ENCODE peak calls at places on chromosomes 6 and 20, in four cellular contexts. One of them, this sample, is unnamed.

GRCh38 chr6:10441004-10441654 is 26.3 kb upstream of the TFAP2A start:
- DNase-seq in HL-60: no peak
- DNase-seq in GM12878: no peak
- DNase-seq in K562: no peak
- DNase-seq in this sample: no peak

GRCh38 chr20:25355191-25355590 is 35.4 kb downstream of the ABHD12 start:
- DNase-seq in HL-60: no peak
- DNase-seq in GM12878: no peak
- DNase-seq in K562: no peak
- DNase-seq in this sample: no peak

GRCh38 chr6:109875973-109876372 is 102.1 kb upstream of the GPR6 start:
- DNase-seq in HL-60: no peak
- DNase-seq in GM12878: no peak
- DNase-seq in K562: no peak
- DNase-seq in this sample: no peak

GRCh38 chr6:141248056-141248799 is 884.5 kb upstream of the GJE1 start:
- DNase-seq in HL-60: no peak
- DNase-seq in GM12878: no peak
- DNase-seq in K562: no peak
- DNase-seq in this sample: no peak

GRCh38 chr20:61615806-61616205 is 363.7 kb downstream of the CDH4 start:
- DNase-seq in HL-60: no peak
- DNase-seq in GM12878: no peak
- DNase-seq in K562: no peak
- DNase-seq in this sample: no peak

GRCh38 chr20:36881331-36881730 is 5.4 kb downstream of the TLDC2 start:
- DNase-seq in HL-60: no peak
- DNase-seq in GM12878: no peak
- DNase-seq in K562: no peak
- DNase-seq in this sample: no peak

GRCh38 chr6:125953502-125953875 is 3.1 kb upstream of the HINT3 start:
- DNase-seq in HL-60: no peak
- DNase-seq in GM12878: no peak
- DNase-seq in K562: no peak
- DNase-seq in this sample: no peak

GRCh38 chr20:36262440-36262839 is 26.2 kb downstream of the AAR2 start:
- DNase-seq in HL-60: no peak
- DNase-seq in GM12878: no peak
- DNase-seq in K562: no peak
- DNase-seq in this sample: no peak

GRCh38 chr20:58433759-58434158 is 44.7 kb downstream of the VAPB start:
- DNase-seq in HL-60: no peak
- DNase-seq in GM12878: no peak
- DNase-seq in K562: peak; percentile 47
- DNase-seq in this sample: no peak

GRCh38 chr20:57851786-57852185 is 142.0 kb upstream of the PMEPA1 start:
- DNase-seq in HL-60: no peak
- DNase-seq in GM12878: no peak
- DNase-seq in K562: no peak
- DNase-seq in this sample: no peak

GRCh38 chr6:109515781-109516409 is 32.9 kb upstream of the ZBTB24 start:
- DNase-seq in HL-60: no peak
- DNase-seq in GM12878: no peak
- DNase-seq in K562: no peak
- DNase-seq in this sample: no peak

GRCh38 chr20:90651-91050 is 3.2 kb downstream of the DEFB125 start:
- DNase-seq in HL-60: no peak
- DNase-seq in GM12878: no peak
- DNase-seq in K562: no peak
- DNase-seq in this sample: no peak

GRCh38 chr6:170111816-170112582 is 178.9 kb downstream of the DLL1 start:
- DNase-seq in HL-60: no peak
- DNase-seq in GM12878: no peak
- DNase-seq in K562: no peak
- DNase-seq in this sample: no peak

GRCh38 chr20:14632906-14633305 is 295.5 kb upstream of the FLRT3 start:
- DNase-seq in HL-60: peak; percentile 80
- DNase-seq in GM12878: no peak
- DNase-seq in K562: no peak
- DNase-seq in this sample: no peak

GRCh38 chr20:31967830-31968249 is at the start of gene XKR7:
- DNase-seq in HL-60: peak; percentile 58
- DNase-seq in GM12878: no peak
- DNase-seq in K562: peak; percentile 37
- DNase-seq in this sample: peak; percentile 39

GRCh38 chr20:4896971-4897497 is 104.3 kb downstream of the SLC23A2 start:
- DNase-seq in HL-60: peak; percentile 54
- DNase-seq in GM12878: no peak
- DNase-seq in K562: peak; percentile 4
- DNase-seq in this sample: no peak

GRCh38 chr20:40754372-40754943 is 65.4 kb upstream of the MAFB start:
- DNase-seq in HL-60: no peak
- DNase-seq in GM12878: no peak
- DNase-seq in K562: no peak
- DNase-seq in this sample: no peak

GRCh38 chr20:8361008-8361652 is 229.1 kb downstream of the PLCB1 start:
- DNase-seq in HL-60: no peak
- DNase-seq in GM12878: peak; percentile 17
- DNase-seq in K562: no peak
- DNase-seq in this sample: no peak

GRCh38 chr20:31449511-31450128 is 9.2 kb downstream of the DEFB123 start:
- DNase-seq in HL-60: no peak
- DNase-seq in GM12878: no peak
- DNase-seq in K562: no peak
- DNase-seq in this sample: no peak

GRCh38 chr20:62427172-62428007 is at the start of gene RBBP8NL:
- DNase-seq in HL-60: no peak
- DNase-seq in GM12878: no peak
- DNase-seq in K562: no peak
- DNase-seq in this sample: no peak

GRCh38 chr20:64156136-64156885 is 7.9 kb upstream of the MYT1 start:
- DNase-seq in HL-60: no peak
- DNase-seq in GM12878: no peak
- DNase-seq in K562: no peak
- DNase-seq in this sample: no peak

GRCh38 chr6:105600342-105601293 is 197.7 kb upstream of the PREP start:
- DNase-seq in HL-60: no peak
- DNase-seq in GM12878: no peak
- DNase-seq in K562: no peak
- DNase-seq in this sample: no peak

GRCh38 chr20:5714261-5715041 is 35.8 kb upstream of the SHLD1 start:
- DNase-seq in HL-60: peak; percentile 12
- DNase-seq in GM12878: no peak
- DNase-seq in K562: no peak
- DNase-seq in this sample: no peak

GRCh38 chr6:6793388-6794250 is 205.1 kb downstream of the LY86 start:
- DNase-seq in HL-60: peak; percentile 89
- DNase-seq in GM12878: no peak
- DNase-seq in K562: no peak
- DNase-seq in this sample: no peak
- TF ChIP-seq SPI1 in HL-60: peak; percentile 92
- TF ChIP-seq SPI1 in GM12878: peak; percentile 59
- TF ChIP-seq SPI1 in K562: no peak
- TF ChIP-seq SPI1 in this sample: peak; percentile 68

GRCh38 chr20:9491324-9491723 is 23.1 kb upstream of the LAMP5 start:
- DNase-seq in HL-60: no peak
- DNase-seq in GM12878: no peak
- DNase-seq in K562: no peak
- DNase-seq in this sample: no peak
- TF ChIP-seq POLR2AphosphoS5 in HL-60: no peak
- TF ChIP-seq POLR2AphosphoS5 in GM12878: no peak
- TF ChIP-seq POLR2AphosphoS5 in K562: no peak
- TF ChIP-seq POLR2AphosphoS5 in this sample: no peak

DNA sequence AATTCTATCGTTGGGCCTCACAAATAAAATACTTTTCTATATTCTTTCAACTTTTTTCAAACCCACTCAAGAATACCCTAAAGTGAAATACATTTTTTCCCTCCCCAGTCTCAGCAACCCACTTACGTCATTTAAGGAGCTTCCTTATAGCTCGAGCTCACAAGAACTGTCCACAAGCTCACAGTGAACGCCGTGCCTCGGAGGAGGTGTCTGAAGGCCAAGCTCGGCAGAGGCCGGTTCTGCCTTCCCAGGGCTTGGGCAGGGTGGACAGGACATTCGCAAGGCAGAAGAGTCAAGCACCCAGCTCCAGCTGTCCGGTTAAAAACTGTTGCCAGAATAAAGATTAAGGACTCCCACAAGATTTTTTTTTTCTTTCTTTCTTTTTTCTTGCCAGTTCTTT is 802.3 kb downstream of the QKI start:
- DNase-seq in HL-60: no peak
- DNase-seq in GM12878: no peak
- DNase-seq in K562: no peak
- DNase-seq in this sample: no peak
- TF ChIP-seq SPI1 in HL-60: no peak
- TF ChIP-seq SPI1 in GM12878: no peak
- TF ChIP-seq SPI1 in K562: no peak
- TF ChIP-seq SPI1 in this sample: no peak

DNA sequence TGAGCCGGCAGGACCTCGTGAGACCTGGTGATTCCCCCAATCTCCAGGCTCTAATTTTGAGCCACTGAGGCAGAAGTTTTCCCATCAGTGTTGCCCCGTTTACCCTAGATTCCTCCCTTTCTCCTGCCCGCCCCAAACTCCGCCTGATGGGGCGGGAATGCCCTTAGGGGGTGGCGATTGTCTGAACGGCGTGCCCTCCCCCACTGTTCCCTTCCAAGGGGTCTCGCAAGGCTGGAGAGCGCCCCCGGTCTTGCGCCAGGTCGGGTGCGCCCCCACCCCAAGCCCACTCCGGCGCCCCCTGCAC is 495 bp downstream of the ZFP64 start:
- DNase-seq in HL-60: no peak
- DNase-seq in GM12878: no peak
- DNase-seq in K562: no peak
- DNase-seq in this sample: no peak
- TF ChIP-seq POLR2AphosphoS5 in HL-60: no peak
- TF ChIP-seq POLR2AphosphoS5 in GM12878: no peak
- TF ChIP-seq POLR2AphosphoS5 in K562: no peak
- TF ChIP-seq POLR2AphosphoS5 in this sample: no peak

GRCh38 chr6:118317581-118318563 is 230.2 kb upstream of the PLN start:
- DNase-seq in HL-60: no peak
- DNase-seq in GM12878: no peak
- DNase-seq in K562: no peak
- DNase-seq in this sample: no peak
- TF ChIP-seq SPI1 in HL-60: no peak
- TF ChIP-seq SPI1 in GM12878: no peak
- TF ChIP-seq SPI1 in K562: no peak
- TF ChIP-seq SPI1 in this sample: no peak

This sample was measured in GM12891.